ENCODE peak calls at places on chromosomes 13 and 19, in four cellular contexts. One of them, this sample, is unnamed.

GRCh38 chr13:109447667-109448066 is 338.7 kb downstream of the IRS2 start:
- DNase-seq in HepG2: no peak
- DNase-seq in HEK293T: no peak
- DNase-seq in K562: no peak
- DNase-seq in this sample: no peak

GRCh38 chr13:74850893-74851292 is 631.1 kb downstream of the TBC1D4 start:
- DNase-seq in HepG2: no peak
- DNase-seq in HEK293T: no peak
- DNase-seq in K562: no peak
- DNase-seq in this sample: peak; percentile 26

GRCh38 chr13:27379694-27380596 is 44.5 kb upstream of the GTF3A start:
- DNase-seq in HepG2: peak; percentile 60
- DNase-seq in HEK293T: peak; percentile 82
- DNase-seq in K562: peak; percentile 66
- DNase-seq in this sample: peak; percentile 85

GRCh38 chr19:16594131-16594586 is 21.9 kb upstream of the SLC35E1 start:
- DNase-seq in HepG2: no peak
- DNase-seq in HEK293T: no peak
- DNase-seq in K562: no peak
- DNase-seq in this sample: no peak

GRCh38 chr13:94327318-94327717 is 152.2 kb downstream of the DCT start:
- DNase-seq in HepG2: no peak
- DNase-seq in HEK293T: no peak
- DNase-seq in K562: no peak
- DNase-seq in this sample: no peak

GRCh38 chr13:77584111-77584510 is 48.6 kb downstream of the SCEL start:
- DNase-seq in HepG2: no peak
- DNase-seq in HEK293T: no peak
- DNase-seq in K562: no peak
- DNase-seq in this sample: no peak

GRCh38 chr13:39105110-39105509 is 66.9 kb downstream of the NHLRC3 start:
- DNase-seq in HepG2: no peak
- DNase-seq in HEK293T: no peak
- DNase-seq in K562: no peak
- DNase-seq in this sample: no peak

GRCh38 chr13:38759390-38759789 is 72.5 kb downstream of the FREM2 start:
- DNase-seq in HepG2: no peak
- DNase-seq in HEK293T: no peak
- DNase-seq in K562: peak; percentile 4
- DNase-seq in this sample: no peak

GRCh38 chr13:63435668-63436275 is 2020.1 kb upstream of the PCDH20 start:
- DNase-seq in HepG2: no peak
- DNase-seq in HEK293T: no peak
- DNase-seq in K562: no peak
- DNase-seq in this sample: no peak

GRCh38 chr19:18053571-18054219 is 33.0 kb downstream of the IL12RB1 start:
- DNase-seq in HepG2: no peak
- DNase-seq in HEK293T: no peak
- DNase-seq in K562: no peak
- DNase-seq in this sample: no peak

GRCh38 chr13:77918391-77919261 is at the start of gene EDNRB:
- DNase-seq in HepG2: no peak
- DNase-seq in HEK293T: peak; percentile 72
- DNase-seq in K562: no peak
- DNase-seq in this sample: peak; percentile 65

GRCh38 chr13:94090773-94091172 is 388.7 kb downstream of the DCT start:
- DNase-seq in HepG2: no peak
- DNase-seq in HEK293T: no peak
- DNase-seq in K562: no peak
- DNase-seq in this sample: no peak

GRCh38 chr13:111664060-111664459 is 343.6 kb downstream of the TEX29 start:
- DNase-seq in HepG2: no peak
- DNase-seq in HEK293T: no peak
- DNase-seq in K562: no peak
- DNase-seq in this sample: no peak

DNA sequence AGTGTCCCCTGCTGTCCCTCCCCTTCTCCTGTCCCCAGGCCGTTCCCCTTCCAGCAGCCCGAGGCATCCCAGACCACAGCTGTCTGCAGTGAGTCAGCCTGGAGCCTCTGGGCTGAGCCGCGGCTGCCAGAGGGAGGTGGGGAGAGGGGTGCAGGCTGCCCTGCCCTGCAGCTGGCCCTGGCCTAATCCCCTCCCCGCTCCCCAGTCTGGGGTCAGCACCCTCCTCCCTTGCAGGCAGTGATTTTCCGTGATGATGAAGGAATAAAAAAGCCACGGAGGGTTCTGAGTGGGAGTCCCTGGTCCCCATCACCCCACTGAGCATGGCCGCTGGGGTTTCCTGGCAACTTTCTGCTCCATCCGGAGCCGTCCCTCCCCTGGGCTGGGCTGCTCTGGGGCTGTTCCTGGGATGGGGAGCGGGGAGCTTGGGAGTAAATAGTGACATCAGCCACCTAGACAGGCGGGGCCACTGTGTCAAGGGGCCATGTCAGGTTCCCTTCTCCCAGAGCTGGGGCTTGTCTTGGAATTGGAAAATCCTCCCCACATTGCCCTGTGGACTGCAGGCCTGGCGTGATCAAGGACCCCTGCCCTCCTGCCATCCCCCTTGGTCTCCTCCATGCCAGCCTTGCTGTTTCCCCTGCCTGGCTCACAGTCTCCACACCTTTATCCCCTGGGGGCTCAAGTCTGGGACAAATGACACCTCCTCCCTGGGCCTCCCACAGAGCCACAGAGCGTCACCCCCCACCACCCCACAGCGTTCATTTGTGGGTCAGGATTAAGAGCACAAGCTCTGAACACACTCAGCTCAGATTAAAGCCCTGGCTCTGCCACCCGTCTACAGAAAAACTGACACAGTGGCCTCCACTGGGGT is 16.7 kb downstream of the SPC24 start:
- DNase-seq in HepG2: peak; percentile 54
- DNase-seq in HEK293T: no peak
- DNase-seq in K562: peak; percentile 73
- DNase-seq in this sample: peak; percentile 44
- TF ChIP-seq ELF4 in HepG2: no peak
- TF ChIP-seq ELF4 in HEK293T: no peak
- TF ChIP-seq ELF4 in K562: no peak
- TF ChIP-seq ELF4 in this sample: no peak

DNA sequence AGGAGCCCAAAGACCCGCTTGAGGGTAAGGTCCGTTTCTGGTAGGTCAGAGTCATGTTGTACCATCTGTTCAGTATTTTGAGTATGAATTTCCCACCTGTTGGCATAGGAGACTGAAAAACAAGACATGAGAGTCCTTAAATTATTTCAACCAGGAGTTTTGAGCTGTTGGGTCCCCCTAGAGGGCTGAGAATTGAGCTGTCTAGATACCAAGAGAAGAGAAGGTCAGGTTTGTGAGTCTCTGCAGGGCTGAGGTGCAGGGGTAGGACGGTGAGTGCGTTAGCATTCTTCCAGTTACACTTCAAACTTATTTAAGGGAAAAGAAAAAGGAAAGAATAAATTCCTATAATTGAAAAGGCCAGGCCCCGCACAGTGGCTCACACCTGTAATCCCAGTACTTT is 5.0 kb downstream of the CBLC start:
- DNase-seq in HepG2: no peak
- DNase-seq in HEK293T: no peak
- DNase-seq in K562: no peak
- DNase-seq in this sample: no peak
- TF ChIP-seq ELF4 in HepG2: no peak
- TF ChIP-seq ELF4 in HEK293T: no peak
- TF ChIP-seq ELF4 in K562: no peak
- TF ChIP-seq ELF4 in this sample: no peak

DNA sequence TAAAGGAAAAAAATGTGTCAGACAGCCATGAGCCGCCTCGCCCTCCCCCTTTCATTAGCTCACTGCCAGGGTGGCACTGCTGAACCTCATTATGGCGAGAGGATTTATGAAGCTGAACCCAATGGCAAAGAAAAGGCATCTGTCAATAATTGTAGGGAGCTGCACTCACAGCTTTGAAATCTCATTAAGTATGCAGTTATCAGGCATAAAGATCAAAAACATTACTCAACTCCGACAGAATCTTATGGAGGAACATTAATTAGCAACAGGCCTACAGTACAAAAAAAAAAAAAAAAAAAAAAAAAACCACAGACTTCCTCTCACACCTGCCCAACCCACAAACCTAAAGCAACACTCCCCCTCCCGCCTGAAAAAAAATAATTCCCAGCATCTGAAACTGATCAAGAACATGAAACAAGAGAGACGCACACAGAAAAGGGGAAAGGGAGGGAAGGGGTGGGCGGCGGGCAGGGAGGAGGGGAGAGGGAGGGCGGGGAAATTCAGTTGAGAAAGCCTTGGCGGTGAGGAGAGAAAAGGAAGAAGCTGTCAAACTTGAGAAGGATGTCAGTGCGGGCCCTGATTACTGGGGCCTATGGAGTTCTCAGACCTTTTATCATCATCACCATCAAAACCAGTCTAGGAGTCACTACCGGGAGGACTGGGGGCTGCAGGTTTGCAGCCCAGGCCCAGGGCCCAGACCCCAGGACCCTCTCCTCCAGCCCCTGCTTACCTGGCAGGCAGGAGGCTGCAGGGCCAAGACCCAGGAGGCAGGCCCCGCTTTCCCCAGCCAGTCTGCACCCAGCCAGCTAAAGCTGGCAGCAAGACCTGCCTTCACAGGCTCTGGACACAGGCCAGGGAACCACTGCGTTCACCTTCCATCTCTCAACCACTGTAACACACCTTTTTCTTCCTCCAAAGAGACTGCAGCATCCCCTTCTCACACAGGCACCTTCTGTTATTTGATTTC is 8.9 kb downstream of the TSHZ3 start:
- DNase-seq in HepG2: no peak
- DNase-seq in HEK293T: no peak
- DNase-seq in K562: no peak
- DNase-seq in this sample: no peak
- TF ChIP-seq ELF4 in HepG2: no peak
- TF ChIP-seq ELF4 in HEK293T: no peak
- TF ChIP-seq ELF4 in K562: no peak
- TF ChIP-seq ELF4 in this sample: no peak

GRCh38 chr19:3838661-3839060 is 30.2 kb downstream of the ZFR2 start:
- DNase-seq in HepG2: no peak
- DNase-seq in HEK293T: no peak
- DNase-seq in K562: no peak
- DNase-seq in this sample: no peak
- TF ChIP-seq ELF4 in HepG2: no peak
- TF ChIP-seq ELF4 in HEK293T: no peak
- TF ChIP-seq ELF4 in K562: no peak
- TF ChIP-seq ELF4 in this sample: no peak

GRCh38 chr13:84460989-84461388 is 578.7 kb upstream of the SLITRK1 start:
- DNase-seq in HepG2: no peak
- DNase-seq in HEK293T: no peak
- DNase-seq in K562: no peak
- DNase-seq in this sample: no peak
- TF ChIP-seq ELF4 in HepG2: no peak
- TF ChIP-seq ELF4 in HEK293T: no peak
- TF ChIP-seq ELF4 in K562: no peak
- TF ChIP-seq ELF4 in this sample: no peak

GRCh38 chr19:3094638-3095374 is 644 bp downstream of the GNA11 start:
- DNase-seq in HepG2: no peak
- DNase-seq in HEK293T: no peak
- DNase-seq in K562: peak; percentile 47
- DNase-seq in this sample: no peak
- TF ChIP-seq ELF4 in HepG2: no peak
- TF ChIP-seq ELF4 in HEK293T: no peak
- TF ChIP-seq ELF4 in K562: no peak
- TF ChIP-seq ELF4 in this sample: no peak

GRCh38 chr13:43979492-43979891 is 99.8 kb downstream of the LACC1 start:
- DNase-seq in HepG2: no peak
- DNase-seq in HEK293T: no peak
- DNase-seq in K562: no peak
- DNase-seq in this sample: no peak
- TF ChIP-seq ELF4 in HepG2: no peak
- TF ChIP-seq ELF4 in HEK293T: no peak
- TF ChIP-seq ELF4 in K562: no peak
- TF ChIP-seq ELF4 in this sample: no peak

GRCh38 chr13:23945612-23946011 is 48.3 kb upstream of the C1QTNF9B start:
- DNase-seq in HepG2: no peak
- DNase-seq in HEK293T: no peak
- DNase-seq in K562: no peak
- DNase-seq in this sample: peak; percentile 16
- TF ChIP-seq ELF4 in HepG2: no peak
- TF ChIP-seq ELF4 in HEK293T: no peak
- TF ChIP-seq ELF4 in K562: no peak
- TF ChIP-seq ELF4 in this sample: no peak

GRCh38 chr13:83677985-83678384 is 204.3 kb downstream of the SLITRK1 start:
- DNase-seq in HepG2: no peak
- DNase-seq in HEK293T: no peak
- DNase-seq in K562: no peak
- DNase-seq in this sample: no peak
- TF ChIP-seq ELF4 in HepG2: no peak
- TF ChIP-seq ELF4 in HEK293T: no peak
- TF ChIP-seq ELF4 in K562: no peak
- TF ChIP-seq ELF4 in this sample: no peak